ENCODE peak calls at places on chromosomes 1 and 21, in four cellular contexts. U is aorta, A is psoas muscle, N is left colon. Z is an unnamed sample.

GRCh38 chr1:64046871-64047270 is 156.6 kb upstream of the UBE2U start:
- DNase-seq in U (no peak), A (no peak), N (no peak), Z (no peak)

GRCh38 chr1:172497230-172497629 is 35.7 kb upstream of the SUCO start:
- DNase-seq in U (no peak), A (no peak), N (no peak), Z (no peak)

GRCh38 chr1:58158465-58159423 is 387.8 kb downstream of the OMA1 start:
- DNase-seq in U (no peak), A (no peak), N (no peak), Z (no peak)

GRCh38 chr1:14940285-14940890 is 213.2 kb upstream of the TMEM51 start:
- DNase-seq in U (no peak), A (peak; percentile 10), N (no peak), Z (no peak)

GRCh38 chr1:178899402-178899801 is 28.5 kb upstream of the ANGPTL1 start:
- DNase-seq in U (no peak), A (no peak), N (no peak), Z (no peak)

GRCh38 chr1:27368872-27369703 is 2.3 kb upstream of the MAP3K6 start:
- DNase-seq in U (no peak), A (no peak), N (no peak), Z (no peak)

GRCh38 chr21:43884012-43884860 is 19.2 kb downstream of the AGPAT3 start:
- DNase-seq in U (no peak), A (peak; percentile 51), N (peak; percentile 75), Z (no peak)

GRCh38 chr1:58251415-58252073 is 295.0 kb downstream of the OMA1 start:
- DNase-seq in U (no peak), A (no peak), N (no peak), Z (peak; percentile 3)

GRCh38 chr1:156746381-156746715 is 5.1 kb downstream of the HDGF start:
- DNase-seq in U (peak; percentile 26), A (no peak), N (no peak), Z (no peak)

GRCh38 chr1:236343246-236343862 is 50.7 kb upstream of the EDARADD start:
- DNase-seq in U (no peak), A (no peak), N (no peak), Z (no peak)

GRCh38 chr1:198492872-198493271 is 47.6 kb downstream of the ATP6V1G3 start:
- DNase-seq in U (no peak), A (no peak), N (no peak), Z (no peak)

GRCh38 chr1:148388260-148389026 is 94.7 kb downstream of the PPIAL4G start:
- DNase-seq in U (peak; percentile 94), A (peak; percentile 90), N (peak; percentile 90), Z (no peak)

GRCh38 chr1:63618001-63618400 is 24.8 kb downstream of the PGM1 start:
- DNase-seq in U (no peak), A (no peak), N (no peak), Z (no peak)

GRCh38 chr21:34592120-34592561 is 22.8 kb downstream of the RCAN1 start:
- DNase-seq in U (no peak), A (no peak), N (peak; percentile 63), Z (no peak)

GRCh38 chr1:54485417-54485816 is 62.6 kb upstream of the ACOT11 start:
- DNase-seq in U (no peak), A (no peak), N (no peak), Z (no peak)

GRCh38 chr1:154993572-154994268 is at the start of gene LENEP:
- DNase-seq in U (no peak), A (no peak), N (no peak), Z (no peak)

GRCh38 chr1:188188317-188188716 is 1359.6 kb downstream of the PLA2G4A start:
- DNase-seq in U (no peak), A (no peak), N (no peak), Z (no peak)

GRCh38 chr1:119045091-119045746 is 57.1 kb upstream of the TBX15 start:
- DNase-seq in U (no peak), A (no peak), N (no peak), Z (no peak)

GRCh38 chr1:238642231-238642630 is 744.1 kb upstream of the CHRM3 start:
- DNase-seq in U (no peak), A (no peak), N (no peak), Z (no peak)

GRCh38 chr1:24830680-24831272 is 85.5 kb downstream of the CLIC4 start:
- DNase-seq in U (no peak), A (no peak), N (no peak), Z (peak; percentile 48)

GRCh38 chr1:62735491-62736171 is 47.4 kb upstream of the DOCK7 start:
- DNase-seq in U (no peak), A (no peak), N (no peak), Z (no peak)

GRCh38 chr1:28412731-28413130 is 43.2 kb downstream of the PHACTR4 start:
- DNase-seq in U (no peak), A (no peak), N (no peak), Z (no peak)

GRCh38 chr1:239997515-239998311 is 94.0 kb upstream of the FMN2 start:
- DNase-seq in U (no peak), A (no peak), N (peak; percentile 31), Z (no peak)

GRCh38 chr1:110478241-110478640 is 27.3 kb downstream of the PROK1 start:
- DNase-seq in U (no peak), A (no peak), N (no peak), Z (no peak)

GRCh38 chr1:70528591-70529333 is 117.7 kb downstream of the CTH start:
- DNase-seq in U (no peak), A (no peak), N (peak; percentile 6), Z (peak; percentile 29)

GRCh38 chr1:23452011-23452411 is 27.5 kb upstream of the TCEA3 start:
- DNase-seq in U (no peak), A (peak; percentile 80), N (peak; percentile 90), Z (peak; percentile 28)

GRCh38 chr1:2868571-2868970 is 67.1 kb upstream of the TTC34 start:
- DNase-seq in U (no peak), A (no peak), N (no peak), Z (no peak)

GRCh38 chr1:51583532-51583931 is 33.4 kb upstream of the OSBPL9 start:
- DNase-seq in U (peak; percentile 76), A (peak; percentile 82), N (no peak), Z (no peak)

GRCh38 chr1:235831148-235831547 is 35.6 kb downstream of the LYST start:
- DNase-seq in U (no peak), A (no peak), N (no peak), Z (no peak)